ENCODE peak calls at places on chromosomes 3 and 15, in seven cellular contexts. One of them, this sample, is unnamed.
A peak's percentile ranks its signal among the peaks of the same experiment; 100 is the strongest.

GRCh38 chr15:99129644-99130043 is 24.8 kb downstream of the SYNM start:
- DNase-seq in MV-4-11: no peak
- DNase-seq in NCI-H69: no peak
- DNase-seq in mesendoderm: no peak
- DNase-seq in heart left ventricle: no peak
- DNase-seq in HT-29: no peak
- DNase-seq in non-pigmented ciliary epithelial cell: no peak
- DNase-seq in this sample: no peak

GRCh38 chr3:156317457-156317856 is 197.1 kb downstream of the KCNAB1 start:
- DNase-seq in MV-4-11: no peak
- DNase-seq in NCI-H69: peak; percentile 41
- DNase-seq in mesendoderm: peak; percentile 74
- DNase-seq in heart left ventricle: no peak
- DNase-seq in HT-29: peak; percentile 83
- DNase-seq in non-pigmented ciliary epithelial cell: no peak
- DNase-seq in this sample: peak; percentile 3

GRCh38 chr3:41717591-41718093 is 244.3 kb downstream of the ULK4 start:
- DNase-seq in MV-4-11: no peak
- DNase-seq in NCI-H69: no peak
- DNase-seq in mesendoderm: no peak
- DNase-seq in heart left ventricle: no peak
- DNase-seq in HT-29: no peak
- DNase-seq in non-pigmented ciliary epithelial cell: no peak
- DNase-seq in this sample: no peak

GRCh38 chr3:176870451-176870850 is 326.8 kb downstream of the TBL1XR1 start:
- DNase-seq in MV-4-11: no peak
- DNase-seq in NCI-H69: no peak
- DNase-seq in mesendoderm: no peak
- DNase-seq in heart left ventricle: no peak
- DNase-seq in HT-29: no peak
- DNase-seq in non-pigmented ciliary epithelial cell: no peak
- DNase-seq in this sample: no peak

GRCh38 chr3:6994081-6994668 is 133.3 kb downstream of the GRM7 start:
- DNase-seq in MV-4-11: no peak
- DNase-seq in NCI-H69: peak; percentile 6
- DNase-seq in mesendoderm: peak; percentile 43
- DNase-seq in heart left ventricle: no peak
- DNase-seq in HT-29: peak; percentile 31
- DNase-seq in non-pigmented ciliary epithelial cell: peak; percentile 1
- DNase-seq in this sample: peak; percentile 73

GRCh38 chr3:127590282-127590592 is 296 bp downstream of the TPRA1 start:
- DNase-seq in MV-4-11: no peak
- DNase-seq in NCI-H69: no peak
- DNase-seq in mesendoderm: no peak
- DNase-seq in heart left ventricle: no peak
- DNase-seq in HT-29: no peak
- DNase-seq in non-pigmented ciliary epithelial cell: no peak
- DNase-seq in this sample: no peak

GRCh38 chr15:77033729-77034619 is 36.9 kb downstream of the TSPAN3 start:
- DNase-seq in MV-4-11: no peak
- DNase-seq in NCI-H69: no peak
- DNase-seq in mesendoderm: no peak
- DNase-seq in heart left ventricle: peak; percentile 6
- DNase-seq in HT-29: no peak
- DNase-seq in non-pigmented ciliary epithelial cell: no peak
- DNase-seq in this sample: no peak

GRCh38 chr15:63041402-63041977 is 1.1 kb upstream of the TPM1 start:
- DNase-seq in MV-4-11: no peak
- DNase-seq in NCI-H69: no peak
- DNase-seq in mesendoderm: peak; percentile 33
- DNase-seq in heart left ventricle: no peak
- DNase-seq in HT-29: no peak
- DNase-seq in non-pigmented ciliary epithelial cell: no peak
- DNase-seq in this sample: no peak

GRCh38 chr3:121155023-121155422 is 247.0 kb downstream of the STXBP5L start:
- DNase-seq in MV-4-11: no peak
- DNase-seq in NCI-H69: no peak
- DNase-seq in mesendoderm: peak; percentile 60
- DNase-seq in heart left ventricle: no peak
- DNase-seq in HT-29: no peak
- DNase-seq in non-pigmented ciliary epithelial cell: peak; percentile 1
- DNase-seq in this sample: no peak

GRCh38 chr3:188792788-188793187 is 379.0 kb upstream of the TPRG1 start:
- DNase-seq in MV-4-11: peak; percentile 28
- DNase-seq in NCI-H69: no peak
- DNase-seq in mesendoderm: peak; percentile 45
- DNase-seq in heart left ventricle: no peak
- DNase-seq in HT-29: no peak
- DNase-seq in non-pigmented ciliary epithelial cell: no peak
- DNase-seq in this sample: no peak

GRCh38 chr15:74541494-74542191 is 623 bp downstream of the ARID3B start:
- DNase-seq in MV-4-11: peak; percentile 80
- DNase-seq in NCI-H69: peak; percentile 58
- DNase-seq in mesendoderm: peak; percentile 91
- DNase-seq in heart left ventricle: peak; percentile 15
- DNase-seq in HT-29: peak; percentile 42
- DNase-seq in non-pigmented ciliary epithelial cell: no peak
- DNase-seq in this sample: peak; percentile 53

GRCh38 chr3:38372214-38372601 is 25.6 kb downstream of the XYLB start:
- DNase-seq in MV-4-11: no peak
- DNase-seq in NCI-H69: no peak
- DNase-seq in mesendoderm: no peak
- DNase-seq in heart left ventricle: no peak
- DNase-seq in HT-29: no peak
- DNase-seq in non-pigmented ciliary epithelial cell: no peak
- DNase-seq in this sample: no peak

GRCh38 chr15:36808401-36809160 is 229.2 kb downstream of the CDIN1 start:
- DNase-seq in MV-4-11: no peak
- DNase-seq in NCI-H69: peak; percentile 79
- DNase-seq in mesendoderm: no peak
- DNase-seq in heart left ventricle: no peak
- DNase-seq in HT-29: peak; percentile 91
- DNase-seq in non-pigmented ciliary epithelial cell: no peak
- DNase-seq in this sample: no peak

GRCh38 chr3:79767953-79768282 is at the start of gene ROBO1:
- DNase-seq in MV-4-11: no peak
- DNase-seq in NCI-H69: peak; percentile 10
- DNase-seq in mesendoderm: peak; percentile 30
- DNase-seq in heart left ventricle: no peak
- DNase-seq in HT-29: no peak
- DNase-seq in non-pigmented ciliary epithelial cell: no peak
- DNase-seq in this sample: no peak

GRCh38 chr3:122929576-122930365 is 97.8 kb downstream of the SEMA5B start:
- DNase-seq in MV-4-11: no peak
- DNase-seq in NCI-H69: peak; percentile 19
- DNase-seq in mesendoderm: no peak
- DNase-seq in heart left ventricle: no peak
- DNase-seq in HT-29: no peak
- DNase-seq in non-pigmented ciliary epithelial cell: no peak
- DNase-seq in this sample: no peak

GRCh38 chr15:33699691-33700447 is 268.4 kb upstream of the CHRM5 start:
- DNase-seq in MV-4-11: no peak
- DNase-seq in NCI-H69: peak; percentile 30
- DNase-seq in mesendoderm: peak; percentile 64
- DNase-seq in heart left ventricle: no peak
- DNase-seq in HT-29: peak; percentile 35
- DNase-seq in non-pigmented ciliary epithelial cell: no peak
- DNase-seq in this sample: no peak

GRCh38 chr3:36709281-36709680 is 55.1 kb downstream of the DCLK3 start:
- DNase-seq in MV-4-11: no peak
- DNase-seq in NCI-H69: no peak
- DNase-seq in mesendoderm: no peak
- DNase-seq in heart left ventricle: no peak
- DNase-seq in HT-29: no peak
- DNase-seq in non-pigmented ciliary epithelial cell: no peak
- DNase-seq in this sample: no peak

GRCh38 chr3:48619541-48620524 is 1.7 kb downstream of the TMEM89 start:
- DNase-seq in MV-4-11: no peak
- DNase-seq in NCI-H69: no peak
- DNase-seq in mesendoderm: no peak
- DNase-seq in heart left ventricle: no peak
- DNase-seq in HT-29: no peak
- DNase-seq in non-pigmented ciliary epithelial cell: no peak
- DNase-seq in this sample: no peak

GRCh38 chr3:156553705-156554356 is 1.1 kb downstream of the SSR3 start:
- DNase-seq in MV-4-11: no peak
- DNase-seq in NCI-H69: peak; percentile 38
- DNase-seq in mesendoderm: peak; percentile 60
- DNase-seq in heart left ventricle: no peak
- DNase-seq in HT-29: peak; percentile 32
- DNase-seq in non-pigmented ciliary epithelial cell: no peak
- DNase-seq in this sample: peak; percentile 5

GRCh38 chr15:77966540-77967290 is 110.8 kb downstream of the TBC1D2B start:
- DNase-seq in MV-4-11: peak; percentile 28
- DNase-seq in NCI-H69: peak; percentile 49
- DNase-seq in mesendoderm: peak; percentile 63
- DNase-seq in heart left ventricle: peak; percentile 55
- DNase-seq in HT-29: peak; percentile 68
- DNase-seq in non-pigmented ciliary epithelial cell: no peak
- DNase-seq in this sample: peak; percentile 44